ENCODE peak calls at places on chromosome 3, in five cellular contexts. One of them, this sample, is unnamed.

GRCh38 chr3:146640955-146641867 is 36.1 kb upstream of the PLSCR5 start:
- DNase-seq in activated CD4-positive, alpha-beta T cell treated with anti-CD3 and anti-CD28 coated beads, Interleukin-2, amount 50 U/mL, for 48 hours: no peak
- DNase-seq in AG09309: peak; percentile 7
- DNase-seq in NCI-H1694 treated with DMSO at 0.1 percent for 48 hours: peak; percentile 74
- DNase-seq in Caki2: peak; percentile 26
- DNase-seq in this sample: peak; percentile 8

GRCh38 chr3:31896643-31897433 is 84.2 kb downstream of the OSBPL10 start:
- DNase-seq in activated CD4-positive, alpha-beta T cell treated with anti-CD3 and anti-CD28 coated beads, Interleukin-2, amount 50 U/mL, for 48 hours: no peak
- DNase-seq in AG09309: no peak
- DNase-seq in NCI-H1694 treated with DMSO at 0.1 percent for 48 hours: no peak
- DNase-seq in Caki2: no peak
- DNase-seq in this sample: no peak

GRCh38 chr3:183576487-183577107 is 21.1 kb upstream of the KLHL6 start:
- DNase-seq in activated CD4-positive, alpha-beta T cell treated with anti-CD3 and anti-CD28 coated beads, Interleukin-2, amount 50 U/mL, for 48 hours: no peak
- DNase-seq in AG09309: no peak
- DNase-seq in NCI-H1694 treated with DMSO at 0.1 percent for 48 hours: peak; percentile 68
- DNase-seq in Caki2: no peak
- DNase-seq in this sample: no peak

GRCh38 chr3:185552358-185552877 is at the start of gene LIPH:
- DNase-seq in activated CD4-positive, alpha-beta T cell treated with anti-CD3 and anti-CD28 coated beads, Interleukin-2, amount 50 U/mL, for 48 hours: peak; percentile 32
- DNase-seq in AG09309: no peak
- DNase-seq in NCI-H1694 treated with DMSO at 0.1 percent for 48 hours: no peak
- DNase-seq in Caki2: peak; percentile 73
- DNase-seq in this sample: no peak

GRCh38 chr3:11509175-11510000 is 134.3 kb downstream of the VGLL4 start:
- DNase-seq in activated CD4-positive, alpha-beta T cell treated with anti-CD3 and anti-CD28 coated beads, Interleukin-2, amount 50 U/mL, for 48 hours: no peak
- DNase-seq in AG09309: peak; percentile 81
- DNase-seq in NCI-H1694 treated with DMSO at 0.1 percent for 48 hours: peak; percentile 9
- DNase-seq in Caki2: peak; percentile 81
- DNase-seq in this sample: peak; percentile 93

GRCh38 chr3:175007316-175007715 is 148.2 kb downstream of the NAALADL2 start:
- DNase-seq in activated CD4-positive, alpha-beta T cell treated with anti-CD3 and anti-CD28 coated beads, Interleukin-2, amount 50 U/mL, for 48 hours: no peak
- DNase-seq in AG09309: no peak
- DNase-seq in NCI-H1694 treated with DMSO at 0.1 percent for 48 hours: no peak
- DNase-seq in Caki2: no peak
- DNase-seq in this sample: no peak

GRCh38 chr3:116337229-116337628 is 108.1 kb downstream of the LSAMP start:
- DNase-seq in activated CD4-positive, alpha-beta T cell treated with anti-CD3 and anti-CD28 coated beads, Interleukin-2, amount 50 U/mL, for 48 hours: no peak
- DNase-seq in AG09309: no peak
- DNase-seq in NCI-H1694 treated with DMSO at 0.1 percent for 48 hours: no peak
- DNase-seq in Caki2: no peak
- DNase-seq in this sample: no peak

GRCh38 chr3:4680227-4680691 is 187.1 kb downstream of the ITPR1 start:
- DNase-seq in activated CD4-positive, alpha-beta T cell treated with anti-CD3 and anti-CD28 coated beads, Interleukin-2, amount 50 U/mL, for 48 hours: no peak
- DNase-seq in AG09309: no peak
- DNase-seq in NCI-H1694 treated with DMSO at 0.1 percent for 48 hours: no peak
- DNase-seq in Caki2: no peak
- DNase-seq in this sample: no peak

GRCh38 chr3:151918253-151919029 is 45.0 kb downstream of the SUCNR1 start:
- DNase-seq in activated CD4-positive, alpha-beta T cell treated with anti-CD3 and anti-CD28 coated beads, Interleukin-2, amount 50 U/mL, for 48 hours: no peak
- DNase-seq in AG09309: peak; percentile 52
- DNase-seq in NCI-H1694 treated with DMSO at 0.1 percent for 48 hours: peak; percentile 81
- DNase-seq in Caki2: peak; percentile 35
- DNase-seq in this sample: peak; percentile 29

GRCh38 chr3:160020057-160020711 is 31.5 kb downstream of the IL12A start:
- DNase-seq in activated CD4-positive, alpha-beta T cell treated with anti-CD3 and anti-CD28 coated beads, Interleukin-2, amount 50 U/mL, for 48 hours: no peak
- DNase-seq in AG09309: no peak
- DNase-seq in NCI-H1694 treated with DMSO at 0.1 percent for 48 hours: no peak
- DNase-seq in Caki2: no peak
- DNase-seq in this sample: no peak

GRCh38 chr3:9340450-9341009 is 22.3 kb upstream of the THUMPD3 start:
- DNase-seq in activated CD4-positive, alpha-beta T cell treated with anti-CD3 and anti-CD28 coated beads, Interleukin-2, amount 50 U/mL, for 48 hours: no peak
- DNase-seq in AG09309: peak; percentile 52
- DNase-seq in NCI-H1694 treated with DMSO at 0.1 percent for 48 hours: no peak
- DNase-seq in Caki2: peak; percentile 82
- DNase-seq in this sample: no peak

This sample was measured in AG04450.